ENCODE peak calls at places on chromosome X, in five cellular contexts. G, V, D, Q and K are unnamed samples.

GRCh38 chrX:44036336-44036735 is 63.1 kb upstream of the NDP start:
- DNase-seq in D (no peak), Q (no peak), V (peak; percentile 69), G (no peak), K (no peak)

GRCh38 chrX:54920610-54921426 is at the start of gene TRO:
- DNase-seq in V (peak; percentile 26), Q (no peak), G (no peak), D (no peak), K (no peak)

GRCh38 chrX:44785652-44786051 is 58.2 kb upstream of the DUSP21 start:
- DNase-seq in V (peak; percentile 93), D (no peak), G (no peak), Q (no peak), K (no peak)

GRCh38 chrX:9604908-9605306 is 140.0 kb downstream of the TBL1X start:
- DNase-seq in V (no peak), D (no peak), G (no peak), Q (no peak), K (no peak)

GRCh38 chrX:129655547-129656248 is 942 bp upstream of the APLN start:
- DNase-seq in V (no peak), G (peak; percentile 45), Q (no peak), D (no peak), K (no peak)

GRCh38 chrX:109347618-109348017 is 134.3 kb downstream of the GUCY2F start:
- DNase-seq in Q (no peak), V (peak; percentile 53), D (no peak), G (no peak), K (no peak)

GRCh38 chrX:21856504-21856903 is 717 bp downstream of the YY2 start:
- DNase-seq in D (no peak), Q (no peak), V (no peak), G (no peak), K (no peak)

GRCh38 chrX:72105436-72105835 is 26.3 kb downstream of the RTL5 start:
- DNase-seq in G (peak; percentile 66), Q (no peak), V (no peak), D (peak; percentile 68), K (no peak)

GRCh38 chrX:131734621-131735020 is 190.7 kb downstream of the OR13H1 start:
- DNase-seq in V (no peak), D (no peak), Q (no peak), G (peak; percentile 93), K (peak; percentile 88)

GRCh38 chrX:66074920-66075879 is 35.3 kb upstream of the VSIG4 start:
- DNase-seq in D (peak; percentile 8), G (peak; percentile 78), V (no peak), Q (no peak), K (no peak)

GRCh38 chrX:43589735-43590515 is 66.2 kb upstream of the MAOA start:
- DNase-seq in D (no peak), Q (no peak), V (no peak), G (no peak), K (no peak)

GRCh38 chrX:37380920-37381319 is 31.8 kb downstream of the PRRG1 start:
- DNase-seq in D (no peak), V (peak; percentile 37), G (no peak), Q (no peak), K (no peak)

GRCh38 chrX:154546354-154547244 is at the start of gene G6PD:
- DNase-seq in Q (no peak), V (peak; percentile 73), G (peak; percentile 87), D (peak; percentile 76), K (no peak)

GRCh38 chrX:7088968-7089615 is 58.4 kb upstream of the STS start:
- DNase-seq in G (peak; percentile 67), V (no peak), D (no peak), Q (no peak), K (no peak)

GRCh38 chrX:65601126-65601525 is 66.3 kb upstream of the MSN start:
- DNase-seq in Q (no peak), G (no peak), D (no peak), V (no peak), K (no peak)

GRCh38 chrX:136185409-136186022 is 38.2 kb downstream of the FHL1 start:
- DNase-seq in D (no peak), V (peak; percentile 71), Q (no peak), G (no peak), K (no peak)

GRCh38 chrX:7067266-7067665 is 80.2 kb upstream of the STS start:
- DNase-seq in V (no peak), Q (no peak), D (no peak), G (no peak), K (no peak)

GRCh38 chrX:71998836-71999509 is 88.3 kb downstream of the NHSL2 start:
- DNase-seq in Q (no peak), V (peak; percentile 51), G (peak; percentile 59), D (no peak), K (peak; percentile 44)

GRCh38 chrX:37817176-37817575 is 30.2 kb downstream of the DYNLT3 start:
- DNase-seq in G (no peak), V (no peak), D (no peak), Q (no peak), K (no peak)

GRCh38 chrX:127578395-127578794 is 473.8 kb downstream of the ACTRT1 start:
- DNase-seq in V (no peak), D (no peak), Q (no peak), G (no peak), K (no peak)

GRCh38 chrX:103640401-103641155 is 11.8 kb downstream of the TCEAL1 start:
- DNase-seq in V (peak; percentile 71), D (no peak), G (no peak), Q (no peak), K (no peak)

GRCh38 chrX:17376381-17377046 is 1.5 kb downstream of the NHS start:
- DNase-seq in G (no peak), D (no peak), V (peak; percentile 47), Q (no peak), K (peak; percentile 46)

GRCh38 chrX:108000751-108001150 is 18.6 kb upstream of the TEX13B start:
- DNase-seq in Q (no peak), V (no peak), G (no peak), D (no peak), K (no peak)

GRCh38 chrX:96590403-96590802 is 94.2 kb upstream of the DIAPH2 start:
- DNase-seq in V (no peak), D (no peak), Q (no peak), G (no peak), K (no peak)

GRCh38 chrX:70479970-70480659 is 35.5 kb downstream of the DLG3 start:
- DNase-seq in D (no peak), V (no peak), Q (no peak), G (peak; percentile 60), K (peak; percentile 29)
- H3K4me1 ChIP-seq in D (no peaks in the 10 kb centered on the region), V (peaks cover 17% of the 10 kb centered on the region), Q (peaks cover 24% of the 10 kb centered on the region), G (peaks cover 20% of the 10 kb centered on the region), K (peaks cover 4% of the 10 kb centered on the region)

DNA sequence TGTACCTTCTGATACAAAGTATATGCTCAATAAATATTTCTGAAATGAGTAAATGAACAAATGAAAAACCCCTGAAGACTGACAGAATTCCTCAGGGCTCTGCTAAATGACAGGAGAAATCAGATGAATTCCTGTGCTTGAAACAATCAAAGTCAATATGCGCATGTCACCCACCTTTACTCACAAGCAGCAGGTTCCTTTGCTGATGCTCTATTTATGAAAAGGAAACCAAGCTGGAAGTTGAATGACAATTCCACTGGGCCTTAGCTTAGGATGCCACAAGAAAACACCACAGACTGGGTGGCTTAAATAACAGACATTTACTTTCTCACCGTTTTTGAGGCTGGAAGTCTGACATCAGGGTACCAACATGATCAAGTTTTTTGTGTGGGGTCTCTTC is 477.5 kb upstream of the TEX13C start:
- DNase-seq in D (no peak), Q (no peak), V (no peak), G (no peak), K (no peak)
- H3K4me1 ChIP-seq in D (no peaks in the 10 kb centered on the region), Q (no peaks in the 10 kb centered on the region), V (no peaks in the 10 kb centered on the region), G (no peaks in the 10 kb centered on the region), K (no peaks in the 10 kb centered on the region)

DNA sequence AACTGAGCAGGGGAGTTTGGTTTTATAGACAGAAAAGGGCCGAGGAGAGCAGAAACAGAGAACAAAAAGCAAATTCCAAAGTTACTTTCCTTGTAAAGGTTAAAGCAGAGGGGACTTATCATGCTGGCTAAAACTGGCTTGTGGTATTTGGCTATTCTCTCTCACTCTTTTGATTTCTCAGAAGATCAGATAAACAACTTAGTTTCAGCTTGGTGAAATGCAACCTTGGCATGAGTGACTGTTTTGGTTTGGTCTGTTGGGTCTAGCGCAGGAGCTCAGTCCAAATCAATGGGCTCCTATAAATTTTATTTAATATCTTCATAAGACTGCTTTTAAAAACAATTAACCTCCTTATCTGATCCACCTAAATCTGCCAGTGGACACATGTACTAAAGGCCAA is 47.3 kb upstream of the KIAA1210 start:
- DNase-seq in D (no peak), Q (no peak), V (no peak), G (no peak), K (no peak)
- H3K4me1 ChIP-seq in D (no peaks in the 10 kb centered on the region), Q (no peaks in the 10 kb centered on the region), V (no peaks in the 10 kb centered on the region), G (no peaks in the 10 kb centered on the region), K (no peaks in the 10 kb centered on the region)

GRCh38 chrX:42490111-42490510 is 287.9 kb downstream of the PPP1R2C start:
- DNase-seq in G (no peak), Q (no peak), V (no peak), D (no peak), K (no peak)

GRCh38 chrX:42485621-42486020 is 292.3 kb downstream of the PPP1R2C start:
- DNase-seq in D (no peak), V (peak; percentile 2), Q (no peak), G (no peak), K (no peak)

GRCh38 chrX:42484233-42484632 is 293.7 kb downstream of the PPP1R2C start:
- DNase-seq in D (no peak), G (no peak), Q (no peak), V (no peak), K (no peak)
- H3K4me1 ChIP-seq in D (no peaks in the 10 kb centered on the region), G (no peaks in the 10 kb centered on the region), Q (no peaks in the 10 kb centered on the region), V (no peaks in the 10 kb centered on the region), K (no peaks in the 10 kb centered on the region)

GRCh38 chrX:68942797-68943196 is 114.0 kb downstream of the EFNB1 start:
- DNase-seq in G (no peak), V (no peak), D (no peak), Q (no peak), K (no peak)

GRCh38 chrX:68947882-68948605 is 119.2 kb downstream of the EFNB1 start:
- DNase-seq in Q (no peak), V (no peak), G (no peak), D (no peak), K (no peak)

GRCh38 chrX:68944211-68944610 is 115.4 kb downstream of the EFNB1 start:
- DNase-seq in G (no peak), D (no peak), V (no peak), Q (no peak), K (no peak)

GRCh38 chrX:68945603-68946228 is 116.9 kb downstream of the EFNB1 start:
- DNase-seq in G (no peak), V (peak; percentile 64), Q (no peak), D (no peak), K (no peak)

DNA sequence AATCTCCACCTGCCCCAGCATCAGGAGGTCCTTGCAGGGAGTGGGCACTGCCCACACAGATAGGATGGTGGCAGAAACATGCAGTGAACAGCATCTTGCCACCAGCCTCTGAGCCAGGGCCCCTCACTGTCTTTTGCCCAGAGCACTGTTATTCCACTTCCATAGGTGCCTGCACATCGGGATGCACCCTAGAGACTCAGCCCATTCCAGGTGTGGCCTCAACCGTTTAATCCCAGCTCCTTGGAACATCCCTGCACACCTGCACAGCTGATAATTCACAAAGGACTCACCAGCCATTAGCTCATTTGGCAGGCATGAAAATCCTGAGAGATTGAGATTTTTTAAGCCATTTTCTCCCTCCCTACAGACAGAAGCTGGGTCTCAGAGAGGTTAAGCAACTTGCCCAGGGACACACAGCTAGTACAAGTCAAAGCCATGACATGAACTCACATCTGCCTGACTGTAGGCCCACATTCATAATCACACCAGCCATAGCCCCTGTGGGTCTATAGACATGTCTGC is 116.3 kb downstream of the EFNB1 start:
- DNase-seq in D (no peak), V (no peak), Q (no peak), G (no peak), K (no peak)
- H3K4me1 ChIP-seq in D (no peaks in the 10 kb centered on the region), V (peaks cover 4% of the 10 kb centered on the region), Q (no peaks in the 10 kb centered on the region), G (no peaks in the 10 kb centered on the region), K (no peaks in the 10 kb centered on the region)